ENCODE peak calls at places on chromosomes 3 and 15, in six cellular contexts. C, O, V, X, E and W are unnamed samples.

GRCh38 chr3:102123590-102124190 is 274.4 kb downstream of the NFKBIZ start:
- DNase-seq in E (peak; percentile 14), V (no peak), C (peak; percentile 21), X (no peak), O (no peak), W (peak; percentile 31)

GRCh38 chr3:12759097-12759679 is at the start of gene TMEM40:
- DNase-seq in X (peak; percentile 75), O (no peak), C (no peak), V (no peak), E (no peak), W (peak; percentile 96)

GRCh38 chr3:177746259-177747021 is 549.2 kb upstream of the TBL1XR1 start:
- DNase-seq in V (no peak), C (peak; percentile 83), X (no peak), E (no peak), O (no peak), W (peak; percentile 36)

GRCh38 chr3:118526758-118527526 is 507.7 kb downstream of the IGSF11 start:
- DNase-seq in O (no peak), V (no peak), X (no peak), C (no peak), E (no peak), W (no peak)

GRCh38 chr3:58793052-58793451 is 126.5 kb upstream of the FAM3D start:
- DNase-seq in O (no peak), E (no peak), V (no peak), C (no peak), X (no peak), W (peak; percentile 50)

GRCh38 chr3:66816110-66816761 is 181.9 kb upstream of the KBTBD8 start:
- DNase-seq in C (peak; percentile 83), E (peak; percentile 60), O (peak; percentile 30), X (no peak), V (no peak), W (no peak)

GRCh38 chr3:151468284-151468917 is 7.5 kb upstream of the IGSF10 start:
- DNase-seq in C (peak; percentile 62), X (peak; percentile 65), V (peak; percentile 58), E (peak; percentile 69), O (peak; percentile 57), W (peak; percentile 85)

GRCh38 chr3:65492249-65492648 is 546.5 kb downstream of the MAGI1 start:
- DNase-seq in C (no peak), V (no peak), X (no peak), E (no peak), O (no peak), W (no peak)

GRCh38 chr15:59632714-59633113 is 21.1 kb downstream of the GCNT3 start:
- DNase-seq in C (no peak), O (peak; percentile 26), X (peak; percentile 74), V (peak; percentile 64), E (peak; percentile 18), W (no peak)

GRCh38 chr3:53259427-53260259 is 3.8 kb upstream of the TKT start:
- DNase-seq in E (no peak), X (no peak), V (no peak), C (no peak), O (no peak), W (no peak)

GRCh38 chr15:86256628-86257027 is 177.0 kb downstream of the AGBL1 start:
- DNase-seq in C (no peak), O (no peak), V (no peak), X (no peak), E (no peak), W (no peak)

GRCh38 chr15:52419494-52419893 is 109.2 kb downstream of the MYO5A start:
- DNase-seq in X (no peak), O (no peak), C (no peak), E (no peak), V (no peak), W (no peak)

GRCh38 chr3:72015463-72015862 is 230.5 kb upstream of the PROK2 start:
- DNase-seq in C (no peak), V (no peak), E (no peak), O (no peak), X (no peak), W (no peak)
- H2AK5ac ChIP-seq in C (no peak overlapping the region), V (no peak overlapping the region), E (no peak overlapping the region), O (no peak overlapping the region), X (no peak overlapping the region), W (no peak overlapping the region)

GRCh38 chr3:77338195-77338594 is 298.3 kb downstream of the ROBO2 start:
- DNase-seq in V (no peak), C (no peak), E (no peak), X (no peak), O (no peak), W (no peak)
- H3K14ac ChIP-seq in V (no peak overlapping the region), C (no peak overlapping the region), E (no peak overlapping the region), X (no peak overlapping the region), O (no peak overlapping the region), W (no peak overlapping the region)

DNA sequence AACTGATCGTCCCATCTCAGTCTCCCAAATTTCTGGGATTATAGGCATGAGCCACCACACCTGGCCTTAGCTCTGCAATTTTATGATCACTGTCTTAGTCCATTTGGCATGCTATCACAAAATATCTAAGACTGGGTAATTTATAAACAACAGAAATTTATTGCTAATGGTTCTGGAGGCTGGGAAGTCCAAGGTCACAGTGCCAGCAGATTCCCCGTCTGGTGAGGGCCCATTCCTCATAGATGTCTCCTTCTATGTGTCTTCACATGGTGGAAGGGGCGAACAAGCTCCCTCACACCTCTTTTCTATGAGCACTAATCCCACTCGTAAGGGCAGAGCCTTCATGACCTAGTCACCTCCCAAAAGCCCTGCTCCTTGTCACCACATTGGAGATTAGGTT is 55.3 kb upstream of the KIF23 start:
- DNase-seq in C (no peak), X (no peak), E (no peak), V (no peak), O (no peak), W (no peak)
- H2AK5ac ChIP-seq in C (no peak overlapping the region), X (no peak overlapping the region), E (no peak overlapping the region), V (no peak overlapping the region), O (no peak overlapping the region), W (no peak overlapping the region)

DNA sequence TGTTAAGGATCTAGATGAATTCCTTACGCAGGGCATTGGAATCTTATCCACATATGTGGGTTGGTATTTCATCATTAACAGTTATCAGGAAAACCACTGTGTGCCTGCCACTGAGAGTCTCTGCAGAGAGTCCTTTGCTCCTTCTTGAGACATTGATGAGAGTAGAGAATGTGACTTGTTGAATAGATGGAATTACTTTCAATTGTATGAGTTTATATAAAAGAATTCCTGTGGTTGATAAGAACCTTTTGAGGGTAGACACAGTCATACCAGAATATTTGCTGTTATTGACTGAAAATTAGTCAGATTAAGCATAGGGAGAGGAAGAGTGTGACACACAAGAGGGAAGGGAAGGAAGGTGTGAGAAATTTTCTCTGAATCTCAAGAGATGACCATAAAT is 30.8 kb downstream of the ARHGEF26 start:
- DNase-seq in X (no peak), C (peak; percentile 83), V (no peak), O (no peak), E (peak; percentile 38), W (no peak)
- H3K14ac ChIP-seq in X (no peak overlapping the region), C (no peak overlapping the region), V (no peak overlapping the region), O (no peak overlapping the region), E (no peak overlapping the region), W (no peak overlapping the region)

GRCh38 chr3:42446111-42447050 is 36.0 kb upstream of the LYZL4 start:
- DNase-seq in O (no peak), V (no peak), C (no peak), X (no peak), E (no peak), W (no peak)

GRCh38 chr3:42450567-42450966 is 40.2 kb upstream of the LYZL4 start:
- DNase-seq in O (no peak), V (no peak), X (no peak), C (no peak), E (no peak), W (no peak)

GRCh38 chr3:42451116-42451515 is 40.7 kb upstream of the LYZL4 start:
- DNase-seq in C (no peak), O (no peak), X (no peak), V (no peak), E (no peak), W (peak; percentile 57)

GRCh38 chr3:42443819-42444436 is 33.5 kb upstream of the LYZL4 start:
- DNase-seq in V (peak; percentile 98), E (peak; percentile 74), X (peak; percentile 93), O (peak; percentile 79), C (peak; percentile 59), W (peak; percentile 73)

GRCh38 chr3:42447481-42447880 is 37.1 kb upstream of the LYZL4 start:
- DNase-seq in O (no peak), C (no peak), V (no peak), X (no peak), E (no peak), W (no peak)
- H2AK5ac ChIP-seq in O (no peak overlapping the region), C (no peak overlapping the region), V (no peak overlapping the region), X (no peak overlapping the region), E (no peak overlapping the region), W (no peak overlapping the region)

GRCh38 chr15:39051931-39052705 is 487.5 kb upstream of the RASGRP1 start:
- DNase-seq in X (no peak), O (no peak), V (no peak), C (no peak), E (no peak), W (no peak)

GRCh38 chr15:39058371-39059131 is 493.9 kb upstream of the RASGRP1 start:
- DNase-seq in V (no peak), O (no peak), C (no peak), E (no peak), X (no peak), W (no peak)

GRCh38 chr15:39053480-39053879 is 488.9 kb upstream of the RASGRP1 start:
- DNase-seq in X (no peak), O (no peak), V (no peak), C (no peak), E (no peak), W (no peak)

GRCh38 chr15:39056357-39056756 is 491.7 kb upstream of the RASGRP1 start:
- DNase-seq in X (no peak), V (no peak), E (no peak), O (no peak), C (no peak), W (no peak)

GRCh38 chr15:39054128-39054732 is 489.6 kb upstream of the RASGRP1 start:
- DNase-seq in O (no peak), E (no peak), C (no peak), V (no peak), X (no peak), W (no peak)
- H3K14ac ChIP-seq in O (no peak overlapping the region), E (no peak overlapping the region), C (no peak overlapping the region), V (no peak overlapping the region), X (no peak overlapping the region), W (no peak overlapping the region)

DNA sequence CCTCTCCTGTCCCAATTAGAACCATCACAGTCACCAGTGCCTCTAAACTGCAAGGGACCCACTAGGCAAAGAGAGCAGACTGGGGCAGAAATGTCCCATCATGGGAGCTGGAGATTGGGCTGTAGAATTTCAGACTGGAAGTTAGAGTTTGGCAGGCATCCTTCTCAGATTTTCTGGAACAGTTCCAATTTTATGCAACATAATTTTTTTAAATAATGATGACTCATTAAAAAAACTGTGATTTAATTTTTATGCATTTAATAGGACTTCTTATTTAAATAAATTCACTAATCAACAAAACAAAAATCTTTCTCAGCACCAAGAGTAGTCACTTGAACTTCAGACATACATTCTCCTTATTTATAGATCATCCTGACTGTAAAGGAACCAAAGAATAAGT is 84.6 kb upstream of the SLC7A14 start:
- DNase-seq in V (no peak), X (no peak), C (no peak), E (no peak), O (no peak), W (no peak)
- H2AK5ac ChIP-seq in V (no peak overlapping the region), X (no peak overlapping the region), C (peak overlapping the region; percentile 51), E (no peak overlapping the region), O (no peak overlapping the region), W (no peak overlapping the region)

GRCh38 chr3:106049876-106050275 is 181.1 kb upstream of the CBLB start:
- DNase-seq in X (no peak), E (no peak), V (no peak), O (no peak), C (peak; percentile 45), W (no peak)
- H3K14ac ChIP-seq in X (no peak overlapping the region), E (no peak overlapping the region), V (no peak overlapping the region), O (no peak overlapping the region), C (no peak overlapping the region), W (no peak overlapping the region)

GRCh38 chr3:128567705-128568356 is 74.8 kb upstream of the GATA2 start:
- DNase-seq in O (no peak), V (no peak), E (no peak), C (no peak), X (no peak), W (no peak)
- H2AK5ac ChIP-seq in O (no peak overlapping the region), V (peak overlapping the region; percentile 99), E (no peak overlapping the region), C (no peak overlapping the region), X (no peak overlapping the region), W (no peak overlapping the region)